ENCODE peak calls at places on chromosomes 11 and 22, in eight cellular contexts. H, Y, Z, T, D, W, M and K are unnamed samples.

GRCh38 chr11:26649884-26650283 is 72.0 kb downstream of the SLC5A12 start:
- DNase-seq in Y (no peak), T (peak), D (no peak), Z (no peak), H (peak), W (peak), M (peak), K (no peak)

GRCh38 chr22:37409557-37409956 is 17.7 kb downstream of the ELFN2 start:
- DNase-seq in M (no peak), Z (no peak), D (no peak), H (no peak), T (no peak), Y (no peak), W (no peak), K (no peak)

GRCh38 chr11:5071815-5072214 is 2.4 kb downstream of the OR52E1 start:
- DNase-seq in T (no peak), Z (no peak), W (no peak), H (no peak), Y (no peak), D (no peak), M (no peak), K (no peak)

GRCh38 chr11:58446294-58446693 is 4.3 kb upstream of the OR5B12 start:
- DNase-seq in Z (no peak), H (no peak), M (no peak), D (no peak), Y (no peak), T (no peak), W (no peak), K (no peak)

GRCh38 chr22:46660604-46661201 is 40.5 kb downstream of the GRAMD4 start:
- DNase-seq in W (no peak), D (no peak), M (no peak), H (peak), Y (peak), T (peak), Z (no peak), K (no peak)

GRCh38 chr11:2448661-2449547 is 4.1 kb downstream of the KCNQ1 start:
- DNase-seq in Y (no peak), W (no peak), T (no peak), Z (peak), M (no peak), D (no peak), H (no peak), K (no peak)

GRCh38 chr22:23789638-23790037 is 2.9 kb downstream of the SMARCB1 start:
- DNase-seq in D (no peak), T (no peak), Y (no peak), M (no peak), Z (no peak), W (no peak), H (no peak), K (no peak)

GRCh38 chr22:28245579-28246224 is 326.6 kb upstream of the PITPNB start:
- DNase-seq in Y (no peak), Z (no peak), T (no peak), W (no peak), D (no peak), M (no peak), H (no peak), K (no peak)

GRCh38 chr11:134341805-134342571 is 10.2 kb downstream of the GLB1L2 start:
- DNase-seq in T (no peak), W (no peak), H (no peak), Z (no peak), Y (no peak), M (no peak), D (no peak), K (no peak)